ENCODE peak calls at places on chromosomes 13 and 19, in eight cellular contexts. One of them, this sample, is unnamed.

GRCh38 chr19:36152061-36152885 is at the start of gene COX7A1:
- DNase-seq in A549: no peak
- DNase-seq in SK-N-SH: no peak
- DNase-seq in GM12878: no peak
- DNase-seq in K562: no peak
- DNase-seq in HL-60: no peak
- DNase-seq in HCT116: no peak
- DNase-seq in Panc1: no peak
- DNase-seq in this sample: peak

GRCh38 chr13:66844933-66845332 is 385.2 kb downstream of the PCDH9 start:
- DNase-seq in A549: no peak
- DNase-seq in SK-N-SH: no peak
- DNase-seq in GM12878: no peak
- DNase-seq in K562: no peak
- DNase-seq in HL-60: no peak
- DNase-seq in HCT116: no peak
- DNase-seq in Panc1: no peak
- DNase-seq in this sample: no peak

GRCh38 chr19:29882719-29883105 is 59.3 kb upstream of the URI1 start:
- DNase-seq in A549: no peak
- DNase-seq in SK-N-SH: no peak
- DNase-seq in GM12878: no peak
- DNase-seq in K562: no peak
- DNase-seq in HL-60: no peak
- DNase-seq in HCT116: no peak
- DNase-seq in Panc1: no peak
- DNase-seq in this sample: peak

GRCh38 chr19:57682226-57682766 is 519 bp downstream of the ZNF551 start:
- DNase-seq in A549: peak
- DNase-seq in SK-N-SH: no peak
- DNase-seq in GM12878: no peak
- DNase-seq in K562: no peak
- DNase-seq in HL-60: no peak
- DNase-seq in HCT116: no peak
- DNase-seq in Panc1: no peak
- DNase-seq in this sample: no peak

GRCh38 chr19:8116437-8117293 is 32.7 kb downstream of the FBN3 start:
- DNase-seq in A549: no peak
- DNase-seq in SK-N-SH: no peak
- DNase-seq in GM12878: no peak
- DNase-seq in K562: no peak
- DNase-seq in HL-60: peak
- DNase-seq in HCT116: no peak
- DNase-seq in Panc1: no peak
- DNase-seq in this sample: no peak

GRCh38 chr13:22148187-22148586 is 477.3 kb downstream of the FGF9 start:
- DNase-seq in A549: no peak
- DNase-seq in SK-N-SH: no peak
- DNase-seq in GM12878: no peak
- DNase-seq in K562: no peak
- DNase-seq in HL-60: no peak
- DNase-seq in HCT116: no peak
- DNase-seq in Panc1: no peak
- DNase-seq in this sample: no peak

GRCh38 chr13:72383646-72384045 is 343.8 kb downstream of the MZT1 start:
- DNase-seq in A549: no peak
- DNase-seq in SK-N-SH: no peak
- DNase-seq in GM12878: no peak
- DNase-seq in K562: no peak
- DNase-seq in HL-60: peak
- DNase-seq in HCT116: no peak
- DNase-seq in Panc1: no peak
- DNase-seq in this sample: no peak

GRCh38 chr13:74129500-74130144 is 4.6 kb downstream of the KLF12 start:
- DNase-seq in A549: no peak
- DNase-seq in SK-N-SH: no peak
- DNase-seq in GM12878: no peak
- DNase-seq in K562: peak
- DNase-seq in HL-60: no peak
- DNase-seq in HCT116: no peak
- DNase-seq in Panc1: no peak
- DNase-seq in this sample: no peak

GRCh38 chr19:31676271-31677004 is 327.2 kb upstream of the TSHZ3 start:
- DNase-seq in A549: peak
- DNase-seq in SK-N-SH: peak
- DNase-seq in GM12878: no peak
- DNase-seq in K562: no peak
- DNase-seq in HL-60: peak
- DNase-seq in HCT116: no peak
- DNase-seq in Panc1: no peak
- DNase-seq in this sample: peak

GRCh38 chr19:31262673-31263308 is 86.4 kb downstream of the TSHZ3 start:
- DNase-seq in A549: no peak
- DNase-seq in SK-N-SH: peak
- DNase-seq in GM12878: no peak
- DNase-seq in K562: no peak
- DNase-seq in HL-60: no peak
- DNase-seq in HCT116: no peak
- DNase-seq in Panc1: no peak
- DNase-seq in this sample: no peak

GRCh38 chr19:31378404-31378803 is 29.2 kb upstream of the TSHZ3 start:
- DNase-seq in A549: no peak
- DNase-seq in SK-N-SH: peak
- DNase-seq in GM12878: no peak
- DNase-seq in K562: no peak
- DNase-seq in HL-60: no peak
- DNase-seq in HCT116: no peak
- DNase-seq in Panc1: peak
- DNase-seq in this sample: no peak

GRCh38 chr19:1221141-1221903 is 15.7 kb downstream of the STK11 start:
- DNase-seq in A549: no peak
- DNase-seq in SK-N-SH: peak
- DNase-seq in GM12878: no peak
- DNase-seq in K562: no peak
- DNase-seq in HL-60: no peak
- DNase-seq in HCT116: no peak
- DNase-seq in Panc1: no peak
- DNase-seq in this sample: no peak

GRCh38 chr19:8466018-8466417 is 21.2 kb downstream of the HNRNPM start:
- DNase-seq in A549: no peak
- DNase-seq in SK-N-SH: no peak
- DNase-seq in GM12878: no peak
- DNase-seq in K562: no peak
- DNase-seq in HL-60: no peak
- DNase-seq in HCT116: no peak
- DNase-seq in Panc1: no peak
- DNase-seq in this sample: no peak

GRCh38 chr19:51946602-51947001 is 19.3 kb downstream of the ZNF613 start:
- DNase-seq in A549: no peak
- DNase-seq in SK-N-SH: no peak
- DNase-seq in GM12878: no peak
- DNase-seq in K562: no peak
- DNase-seq in HL-60: no peak
- DNase-seq in HCT116: no peak
- DNase-seq in Panc1: no peak
- DNase-seq in this sample: no peak

GRCh38 chr19:2529473-2529918 is 53.6 kb downstream of the GADD45B start:
- DNase-seq in A549: peak
- DNase-seq in SK-N-SH: no peak
- DNase-seq in GM12878: no peak
- DNase-seq in K562: no peak
- DNase-seq in HL-60: no peak
- DNase-seq in HCT116: peak
- DNase-seq in Panc1: peak
- DNase-seq in this sample: no peak

GRCh38 chr13:93690139-93690538 is 463.5 kb downstream of the GPC6 start:
- DNase-seq in A549: no peak
- DNase-seq in SK-N-SH: no peak
- DNase-seq in GM12878: no peak
- DNase-seq in K562: no peak
- DNase-seq in HL-60: no peak
- DNase-seq in HCT116: no peak
- DNase-seq in Panc1: no peak
- DNase-seq in this sample: peak

GRCh38 chr13:94199135-94199534 is 280.3 kb downstream of the DCT start:
- DNase-seq in A549: no peak
- DNase-seq in SK-N-SH: no peak
- DNase-seq in GM12878: no peak
- DNase-seq in K562: no peak
- DNase-seq in HL-60: no peak
- DNase-seq in HCT116: no peak
- DNase-seq in Panc1: no peak
- DNase-seq in this sample: no peak

GRCh38 chr19:10018219-10018618 is 4.9 kb downstream of the RDH8 start:
- DNase-seq in A549: no peak
- DNase-seq in SK-N-SH: no peak
- DNase-seq in GM12878: no peak
- DNase-seq in K562: no peak
- DNase-seq in HL-60: no peak
- DNase-seq in HCT116: no peak
- DNase-seq in Panc1: no peak
- DNase-seq in this sample: no peak

GRCh38 chr13:100388923-100389322 is 199.7 kb downstream of the GGACT start:
- DNase-seq in A549: no peak
- DNase-seq in SK-N-SH: no peak
- DNase-seq in GM12878: no peak
- DNase-seq in K562: no peak
- DNase-seq in HL-60: no peak
- DNase-seq in HCT116: no peak
- DNase-seq in Panc1: no peak
- DNase-seq in this sample: no peak

GRCh38 chr13:100382787-100383186 is 205.8 kb downstream of the GGACT start:
- DNase-seq in A549: no peak
- DNase-seq in SK-N-SH: no peak
- DNase-seq in GM12878: no peak
- DNase-seq in K562: no peak
- DNase-seq in HL-60: no peak
- DNase-seq in HCT116: no peak
- DNase-seq in Panc1: no peak
- DNase-seq in this sample: no peak

GRCh38 chr13:100389617-100390016 is 199.0 kb downstream of the GGACT start:
- DNase-seq in A549: no peak
- DNase-seq in SK-N-SH: no peak
- DNase-seq in GM12878: no peak
- DNase-seq in K562: no peak
- DNase-seq in HL-60: no peak
- DNase-seq in HCT116: no peak
- DNase-seq in Panc1: no peak
- DNase-seq in this sample: no peak

GRCh38 chr13:100392709-100393630 is 195.6 kb downstream of the GGACT start:
- DNase-seq in A549: peak
- DNase-seq in SK-N-SH: no peak
- DNase-seq in GM12878: peak
- DNase-seq in K562: peak
- DNase-seq in HL-60: peak
- DNase-seq in HCT116: peak
- DNase-seq in Panc1: peak
- DNase-seq in this sample: peak

GRCh38 chr13:100387416-100387815 is 201.2 kb downstream of the GGACT start:
- DNase-seq in A549: no peak
- DNase-seq in SK-N-SH: no peak
- DNase-seq in GM12878: no peak
- DNase-seq in K562: no peak
- DNase-seq in HL-60: no peak
- DNase-seq in HCT116: no peak
- DNase-seq in Panc1: no peak
- DNase-seq in this sample: no peak
- TF ChIP-seq REST in A549: no peak
- TF ChIP-seq REST in SK-N-SH: no peak
- TF ChIP-seq REST in GM12878: no peak
- TF ChIP-seq REST in K562: no peak
- TF ChIP-seq REST in HL-60: no peak
- TF ChIP-seq REST in HCT116: no peak
- TF ChIP-seq REST in Panc1: no peak
- TF ChIP-seq REST in this sample: no peak

GRCh38 chr19:13764821-13765394 is 586 bp downstream of the MRI1 start:
- DNase-seq in A549: no peak
- DNase-seq in SK-N-SH: peak
- DNase-seq in GM12878: no peak
- DNase-seq in K562: peak
- DNase-seq in HL-60: peak
- DNase-seq in HCT116: no peak
- DNase-seq in Panc1: no peak
- DNase-seq in this sample: peak
- TF ChIP-seq REST in A549: no peak
- TF ChIP-seq REST in SK-N-SH: no peak
- TF ChIP-seq REST in GM12878: no peak
- TF ChIP-seq REST in K562: no peak
- TF ChIP-seq REST in HL-60: no peak
- TF ChIP-seq REST in HCT116: no peak
- TF ChIP-seq REST in Panc1: no peak
- TF ChIP-seq REST in this sample: no peak

GRCh38 chr13:60398438-60398891 is 1.4 kb downstream of the TDRD3 start:
- DNase-seq in A549: no peak
- DNase-seq in SK-N-SH: no peak
- DNase-seq in GM12878: no peak
- DNase-seq in K562: no peak
- DNase-seq in HL-60: no peak
- DNase-seq in HCT116: no peak
- DNase-seq in Panc1: no peak
- DNase-seq in this sample: no peak

GRCh38 chr13:60396008-60396782 is 825 bp upstream of the TDRD3 start:
- DNase-seq in A549: peak
- DNase-seq in SK-N-SH: peak
- DNase-seq in GM12878: peak
- DNase-seq in K562: peak
- DNase-seq in HL-60: peak
- DNase-seq in HCT116: peak
- DNase-seq in Panc1: peak
- DNase-seq in this sample: peak

GRCh38 chr13:60398949-60399589 is 2.0 kb downstream of the TDRD3 start:
- DNase-seq in A549: no peak
- DNase-seq in SK-N-SH: no peak
- DNase-seq in GM12878: no peak
- DNase-seq in K562: peak
- DNase-seq in HL-60: no peak
- DNase-seq in HCT116: no peak
- DNase-seq in Panc1: no peak
- DNase-seq in this sample: no peak

GRCh38 chr13:60397693-60398437 is 845 bp downstream of the TDRD3 start:
- DNase-seq in A549: peak
- DNase-seq in SK-N-SH: peak
- DNase-seq in GM12878: no peak
- DNase-seq in K562: no peak
- DNase-seq in HL-60: peak
- DNase-seq in HCT116: no peak
- DNase-seq in Panc1: no peak
- DNase-seq in this sample: peak

GRCh38 chr13:60396783-60397692 is at the start of gene TDRD3:
- DNase-seq in A549: peak
- DNase-seq in SK-N-SH: peak
- DNase-seq in GM12878: peak
- DNase-seq in K562: peak
- DNase-seq in HL-60: peak
- DNase-seq in HCT116: peak
- DNase-seq in Panc1: peak
- DNase-seq in this sample: peak
- TF ChIP-seq REST in A549: no peak
- TF ChIP-seq REST in SK-N-SH: peak
- TF ChIP-seq REST in GM12878: no peak
- TF ChIP-seq REST in K562: no peak
- TF ChIP-seq REST in HL-60: no peak
- TF ChIP-seq REST in HCT116: no peak
- TF ChIP-seq REST in Panc1: no peak
- TF ChIP-seq REST in this sample: no peak

GRCh38 chr19:5397804-5398692 is 57.2 kb upstream of the ZNRF4 start:
- DNase-seq in A549: peak
- DNase-seq in SK-N-SH: peak
- DNase-seq in GM12878: no peak
- DNase-seq in K562: peak
- DNase-seq in HL-60: no peak
- DNase-seq in HCT116: no peak
- DNase-seq in Panc1: no peak
- DNase-seq in this sample: peak
- TF ChIP-seq REST in A549: no peak
- TF ChIP-seq REST in SK-N-SH: no peak
- TF ChIP-seq REST in GM12878: no peak
- TF ChIP-seq REST in K562: no peak
- TF ChIP-seq REST in HL-60: no peak
- TF ChIP-seq REST in HCT116: no peak
- TF ChIP-seq REST in Panc1: no peak
- TF ChIP-seq REST in this sample: no peak